ENCODE peak calls at places on chromosomes 13 and 19, in seven cellular contexts. T is astrocyte of the spinal cord; E is uterus; P is erythroblast; Y is HTR-8/SVneo; U is activated CD4-positive, alpha-beta T cell treated with anti-CD3 and anti-CD28 coated beads for 4 hours; Z is head of caudate nucleus. L is an unnamed sample.

GRCh38 chr13:44311011-44311481 is 62.6 kb upstream of the SERP2 start:
- DNase-seq in T (peak; percentile 65), E (no peak), P (no peak), Y (no peak), U (no peak), Z (no peak), L (no peak)

GRCh38 chr13:22757530-22758120 is 423.2 kb upstream of the SGCG start:
- DNase-seq in T (peak; percentile 4), E (no peak), P (peak; percentile 3), Y (no peak), U (no peak), Z (no peak), L (no peak)

GRCh38 chr19:54203151-54203611 is 2.5 kb downstream of the RPS9 start:
- DNase-seq in T (no peak), E (no peak), P (no peak), Y (no peak), U (no peak), Z (no peak), L (no peak)

GRCh38 chr19:10368101-10368803 is 12.1 kb downstream of the TYK2 start:
- DNase-seq in T (no peak), E (no peak), P (no peak), Y (no peak), U (no peak), Z (no peak), L (no peak)

GRCh38 chr19:3678188-3678587 is 22.1 kb downstream of the PIP5K1C start:
- DNase-seq in T (no peak), E (no peak), P (no peak), Y (no peak), U (no peak), Z (no peak), L (no peak)

GRCh38 chr13:104750377-104750776 is 1684.2 kb upstream of the SLC10A2 start:
- DNase-seq in T (peak; percentile 20), E (no peak), P (no peak), Y (no peak), U (no peak), Z (no peak), L (no peak)

GRCh38 chr19:30584121-30584520 is 211.9 kb downstream of the ZNF536 start:
- DNase-seq in T (no peak), E (no peak), P (no peak), Y (no peak), U (no peak), Z (no peak), L (no peak)

GRCh38 chr13:109569938-109570711 is 216.3 kb downstream of the IRS2 start:
- DNase-seq in T (no peak), E (no peak), P (no peak), Y (no peak), U (peak; percentile 8), Z (no peak), L (no peak)

GRCh38 chr19:14916848-14917247 is 24.4 kb upstream of the OR7C2 start:
- DNase-seq in T (no peak), E (no peak), P (no peak), Y (no peak), U (no peak), Z (no peak), L (no peak)

GRCh38 chr13:85536706-85537105 is 262.5 kb downstream of the SLITRK6 start:
- DNase-seq in T (no peak), E (no peak), P (no peak), Y (no peak), U (no peak), Z (no peak), L (no peak)

GRCh38 chr19:35534803-35535480 is 1.7 kb downstream of the GAPDHS start:
- DNase-seq in T (no peak), E (no peak), P (no peak), Y (no peak), U (no peak), Z (no peak), L (no peak)

GRCh38 chr13:28679628-28680027 is 20.7 kb downstream of the POMP start:
- DNase-seq in T (peak; percentile 30), E (no peak), P (no peak), Y (no peak), U (no peak), Z (no peak), L (no peak)

GRCh38 chr13:111926501-111927180 is 140.3 kb upstream of the SOX1 start:
- DNase-seq in T (no peak), E (no peak), P (no peak), Y (no peak), U (no peak), Z (no peak), L (no peak)

GRCh38 chr13:19845758-19846157 is 17.7 kb downstream of the ZMYM5 start:
- DNase-seq in T (peak; percentile 97), E (peak; percentile 75), P (peak; percentile 84), Y (peak; percentile 86), U (no peak), Z (no peak), L (no peak)

GRCh38 chr19:35592226-35592625 is 6.3 kb downstream of the PMIS2 start:
- DNase-seq in T (no peak), E (no peak), P (peak; percentile 63), Y (no peak), U (no peak), Z (no peak), L (no peak)

GRCh38 chr19:1333789-1334188 is 48.1 kb downstream of the EFNA2 start:
- DNase-seq in T (peak; percentile 15), E (no peak), P (no peak), Y (no peak), U (no peak), Z (no peak), L (no peak)

GRCh38 chr19:38596057-38596981 is 21.4 kb downstream of the MAP4K1 start:
- DNase-seq in T (peak; percentile 3), E (no peak), P (peak; percentile 69), Y (no peak), U (peak; percentile 14), Z (peak; percentile 9), L (no peak)

GRCh38 chr13:44052843-44053607 is 173.3 kb downstream of the LACC1 start:
- DNase-seq in T (peak; percentile 38), E (peak; percentile 30), P (no peak), Y (no peak), U (no peak), Z (no peak), L (no peak)

GRCh38 chr19:17405250-17406038 is at the start of gene BST2:
- DNase-seq in T (peak; percentile 42), E (peak; percentile 57), P (peak; percentile 91), Y (peak; percentile 75), U (peak; percentile 57), Z (peak; percentile 51), L (no peak)

GRCh38 chr13:35814573-35814972 is 316.6 kb downstream of the DCLK1 start:
- DNase-seq in T (no peak), E (no peak), P (no peak), Y (no peak), U (no peak), Z (no peak), L (no peak)

GRCh38 chr13:57588639-57589038 is 42.9 kb upstream of the PCDH17 start:
- DNase-seq in T (no peak), E (no peak), P (no peak), Y (no peak), U (no peak), Z (no peak), L (no peak)

GRCh38 chr19:5690955-5691204 is 785 bp downstream of the RPL36 start:
- DNase-seq in T (no peak), E (no peak), P (peak; percentile 74), Y (no peak), U (no peak), Z (no peak), L (no peak)